ENCODE peak calls at places on chromosomes 6 and 20, in nine cellular contexts. N is CD4-positive, alpha-beta T cell; C is stimulated activated CD4-positive, alpha-beta T cell treated with anti-CD3 and anti-CD28 coated beads, Interleukin-1b, Interleukin-23, amount 100 ng/mL, for 48 hours; A is H4; D is lung microvascular endothelial cell; P is ureter; O is smooth muscle cell of the brain vasculature; I is left cardiac atrium; G is fibroblast of pulmonary artery. R is an unnamed sample.

GRCh38 chr6:159693894-159694545 is 979 bp upstream of the SOD2 start:
- DNase-seq in N (peak; percentile 51), C (peak; percentile 27), A (no peak), D (peak; percentile 53), P (peak; percentile 67), O (no peak), I (no peak), G (peak; percentile 62), R (peak; percentile 85)

GRCh38 chr6:1200706-1201105 is 111.2 kb upstream of the FOXQ1 start:
- DNase-seq in N (no peak), C (no peak), A (peak; percentile 95), D (no peak), P (no peak), O (no peak), I (no peak), G (no peak), R (no peak)

GRCh38 chr20:2420510-2420909 is 39.8 kb downstream of the TGM6 start:
- DNase-seq in N (no peak), C (no peak), A (no peak), D (no peak), P (no peak), O (no peak), I (no peak), G (no peak), R (no peak)

GRCh38 chr20:24507182-24507853 is 37.9 kb downstream of the SYNDIG1 start:
- DNase-seq in N (no peak), C (no peak), A (no peak), D (no peak), P (no peak), O (no peak), I (no peak), G (no peak), R (no peak)

GRCh38 chr6:43698584-43699349 is 11.2 kb upstream of the MRPS18A start:
- DNase-seq in N (no peak), C (no peak), A (peak; percentile 61), D (peak; percentile 97), P (no peak), O (no peak), I (peak; percentile 77), G (peak; percentile 80), R (peak; percentile 58)

GRCh38 chr6:166971271-166971670 is 14.9 kb upstream of the RNASET2 start:
- DNase-seq in N (no peak), C (no peak), A (no peak), D (no peak), P (no peak), O (no peak), I (no peak), G (no peak), R (no peak)

GRCh38 chr20:52379723-52380336 is 188.3 kb upstream of the ZFP64 start:
- DNase-seq in N (peak; percentile 24), C (peak; percentile 8), A (no peak), D (peak; percentile 59), P (peak; percentile 46), O (no peak), I (peak; percentile 34), G (peak; percentile 42), R (peak; percentile 7)

GRCh38 chr6:3484240-3484639 is 27.4 kb upstream of the SLC22A23 start:
- DNase-seq in N (no peak), C (no peak), A (no peak), D (no peak), P (no peak), O (no peak), I (no peak), G (peak; percentile 63), R (no peak)

GRCh38 chr6:169074551-169074950 is 179.1 kb downstream of the THBS2 start:
- DNase-seq in N (no peak), C (no peak), A (no peak), D (no peak), P (no peak), O (no peak), I (no peak), G (peak; percentile 29), R (no peak)

GRCh38 chr6:30683980-30684338 is 2.5 kb downstream of the PPP1R18 start:
- DNase-seq in N (no peak), C (no peak), A (no peak), D (no peak), P (no peak), O (no peak), I (peak; percentile 21), G (no peak), R (no peak)

GRCh38 chr6:156437084-156437879 is 339.9 kb upstream of the ARID1B start:
- DNase-seq in N (no peak), C (no peak), A (no peak), D (no peak), P (no peak), O (no peak), I (no peak), G (no peak), R (no peak)

GRCh38 chr6:110063864-110064263 is 85.8 kb downstream of the GPR6 start:
- DNase-seq in N (no peak), C (peak; percentile 4), A (no peak), D (no peak), P (no peak), O (no peak), I (no peak), G (no peak), R (no peak)

GRCh38 chr6:139545474-139546116 is 171.1 kb upstream of the CITED2 start:
- DNase-seq in N (no peak), C (no peak), A (no peak), D (no peak), P (no peak), O (no peak), I (no peak), G (no peak), R (no peak)

GRCh38 chr20:17747431-17747846 is 47.7 kb downstream of the BANF2 start:
- DNase-seq in N (no peak), C (no peak), A (peak; percentile 60), D (peak; percentile 55), P (no peak), O (peak; percentile 46), I (peak; percentile 46), G (peak; percentile 79), R (peak; percentile 44)

R was measured in glomerular endothelial cell.